ENCODE peak calls at places on chromosomes 13 and 19, in ten cellular contexts. W is brain microvascular endothelial cell, S is aorta, Y is GM06990, I is HepG2, C is RWPE2, P is colonic mucosa, Z is HCT116, G is heart left ventricle, N is mucosa of descending colon. H is an unnamed sample. For H3K36me3, the result is how much of the 10 kb centered on the place peaks cover.

GRCh38 chr19:27794444-27795042 is 1418.4 kb downstream of the UQCRFS1 start:
- DNase-seq in Y (no peak), I (peak), G (peak), P (no peak), S (no peak), W (peak), C (no peak), Z (no peak), N (peak), H (no peak)

GRCh38 chr19:51294211-51294976 is 17.1 kb upstream of the IGLON5 start:
- DNase-seq in S (no peak), Z (no peak), G (no peak), W (no peak), N (no peak), C (no peak), P (no peak), Y (no peak), I (no peak), H (no peak)

GRCh38 chr19:14979498-14980255 is at the start of gene SLC1A6:
- DNase-seq in W (no peak), I (no peak), N (no peak), Y (no peak), S (no peak), C (no peak), Z (no peak), P (no peak), G (no peak), H (no peak)

GRCh38 chr13:25179810-25180437 is 7.8 kb upstream of the AMER2 start:
- DNase-seq in C (no peak), G (no peak), Y (no peak), S (no peak), P (no peak), W (no peak), I (no peak), N (no peak), Z (no peak), H (no peak)

GRCh38 chr19:43469160-43469480 is 3.7 kb upstream of the LYPD3 start:
- DNase-seq in W (no peak), N (no peak), P (no peak), I (peak), G (no peak), C (no peak), Y (no peak), Z (no peak), S (no peak), H (no peak)

GRCh38 chr13:106143392-106143791 is 392.1 kb downstream of the EFNB2 start:
- DNase-seq in Z (no peak), I (no peak), W (no peak), G (no peak), P (no peak), S (no peak), N (no peak), Y (no peak), C (no peak), H (no peak)

GRCh38 chr13:60759499-60759898 is 362.5 kb downstream of the TDRD3 start:
- DNase-seq in G (no peak), S (no peak), N (no peak), W (peak), P (peak), C (no peak), Y (no peak), I (peak), Z (no peak), H (no peak)

GRCh38 chr13:72677431-72677830 is 50.0 kb downstream of the MZT1 start:
- DNase-seq in S (no peak), N (no peak), Y (no peak), I (no peak), W (peak), C (no peak), P (no peak), G (no peak), Z (no peak), H (no peak)

GRCh38 chr13:21717817-21718216 is 46.9 kb downstream of the FGF9 start:
- DNase-seq in C (no peak), G (no peak), Y (no peak), Z (no peak), N (no peak), S (no peak), W (no peak), P (no peak), I (no peak), H (no peak)

GRCh38 chr19:11041966-11042627 is 47.2 kb upstream of the LDLR start:
- DNase-seq in W (no peak), P (no peak), Z (no peak), Y (no peak), I (no peak), S (no peak), N (no peak), C (no peak), G (no peak), H (no peak)

GRCh38 chr19:20124879-20125278 is 42.1 kb upstream of the ZNF486 start:
- DNase-seq in N (no peak), Y (no peak), S (no peak), W (no peak), C (no peak), Z (no peak), G (no peak), I (no peak), P (no peak), H (no peak)
- H3K36me3 ChIP-seq in N (under half), Y (under half), S (under half), W (under half), C (under half), Z (under half), G (under half), I (under half), P (under half), H (under half)

GRCh38 chr19:41371541-41371940 is 4.8 kb upstream of the TMEM91 start:
- DNase-seq in C (no peak), P (no peak), G (no peak), I (no peak), Y (no peak), N (no peak), S (no peak), Z (no peak), W (no peak), H (no peak)
- H3K36me3 ChIP-seq in C (under half), P (under half), G (under half), I (under half), Y (under half), N (under half), S (under half), Z (under half), W (under half), H (under half)

GRCh38 chr13:113630296-113630695 is 27.7 kb downstream of the ATP4B start:
- DNase-seq in C (peak), P (no peak), Z (no peak), W (no peak), I (no peak), G (no peak), S (peak), N (no peak), Y (no peak), H (no peak)
- H3K36me3 ChIP-seq in C (half or more), P (under half), Z (half or more), W (under half), I (half or more), G (half or more), S (under half), N (under half), Y (under half), H (under half)

GRCh38 chr13:66858163-66858562 is 372.0 kb downstream of the PCDH9 start:
- DNase-seq in S (no peak), P (no peak), C (no peak), N (no peak), Y (no peak), W (no peak), Z (no peak), I (no peak), G (no peak), H (no peak)

GRCh38 chr13:66859078-66859477 is 371.1 kb downstream of the PCDH9 start:
- DNase-seq in S (no peak), Z (no peak), G (no peak), N (no peak), Y (no peak), I (no peak), P (no peak), C (no peak), W (no peak), H (no peak)

GRCh38 chr13:66859934-66860867 is 369.9 kb downstream of the PCDH9 start:
- DNase-seq in G (no peak), P (no peak), W (no peak), C (no peak), S (no peak), I (no peak), N (no peak), Y (no peak), Z (no peak), H (no peak)

GRCh38 chr13:66853559-66853958 is 376.6 kb downstream of the PCDH9 start:
- DNase-seq in P (no peak), G (no peak), I (no peak), S (no peak), N (no peak), C (no peak), W (no peak), Z (no peak), Y (no peak), H (no peak)

DNA sequence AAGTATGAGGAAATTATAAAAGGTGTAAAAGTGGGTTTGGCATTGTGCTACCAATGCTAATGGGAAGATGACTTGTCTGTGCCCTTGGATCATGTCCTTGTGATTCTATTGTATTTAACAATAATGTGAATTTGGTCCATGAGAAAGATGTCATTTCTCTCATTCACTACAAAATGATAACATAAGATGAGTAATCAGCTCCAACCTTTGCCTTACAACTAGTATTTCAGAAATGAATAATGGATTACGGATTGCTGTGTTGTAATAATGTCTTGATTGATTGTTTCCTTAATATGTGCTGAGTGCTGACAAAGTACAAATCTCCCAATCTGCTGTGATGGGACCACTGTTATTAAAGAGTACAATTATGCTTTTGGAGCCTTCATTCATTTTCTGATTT is 375.0 kb downstream of the PCDH9 start:
- DNase-seq in Z (no peak), G (no peak), Y (no peak), C (no peak), S (no peak), I (no peak), N (no peak), W (no peak), P (no peak), H (no peak)
- H3K36me3 ChIP-seq in Z (under half), G (under half), Y (under half), C (under half), S (under half), I (under half), N (under half), W (under half), P (under half), H (under half)

DNA sequence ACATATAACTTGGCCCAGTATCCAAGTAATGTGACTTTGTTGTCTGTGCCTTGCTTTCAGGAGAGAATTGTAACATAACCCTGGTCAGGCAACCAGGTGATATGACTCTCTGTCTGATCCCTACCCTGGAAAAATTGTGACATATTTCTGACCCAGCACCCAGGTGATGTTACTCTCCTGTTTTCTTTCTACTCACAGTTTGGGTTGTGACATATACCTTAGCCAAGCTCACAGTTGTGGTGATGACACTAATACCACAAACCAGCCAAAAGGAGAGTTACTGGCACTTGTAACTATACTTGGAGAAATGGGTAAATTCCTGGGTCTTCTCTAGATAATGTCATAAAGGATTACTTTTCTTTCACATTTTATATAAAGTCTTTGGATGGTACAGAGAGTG is 14.3 kb upstream of the ZNF254 start:
- DNase-seq in C (no peak), N (no peak), G (no peak), Y (no peak), S (no peak), P (no peak), W (no peak), I (no peak), Z (no peak), H (no peak)
- H3K36me3 ChIP-seq in C (under half), N (under half), G (under half), Y (under half), S (under half), P (under half), W (under half), I (under half), Z (under half), H (under half)

GRCh38 chr19:38718747-38719543 is 25.3 kb downstream of the CAPN12 start:
- DNase-seq in Z (no peak), S (peak), N (no peak), W (peak), P (no peak), G (peak), Y (no peak), I (no peak), C (no peak), H (no peak)
- H3K36me3 ChIP-seq in Z (half or more), S (under half), N (under half), W (half or more), P (half or more), G (half or more), Y (half or more), I (half or more), C (half or more), H (under half)